ENCODE peak calls at places on chromosomes 2 and 18, in eight cellular contexts. J is A549; D is ELR; U is effector memory CD4-positive, alpha-beta T cell; O is PC-3; K is KG1; G is mucosa of gallbladder; I is T-helper 1 cell. V is an unnamed sample.

GRCh38 chr2:160791884-160792283 is 298.3 kb upstream of the RBMS1 start:
- DNase-seq in J (no peak), D (no peak), U (no peak), O (no peak), K (no peak), G (no peak), I (no peak), V (no peak)

GRCh38 chr18:79855147-79855910 is 57.6 kb downstream of the KCNG2 start:
- DNase-seq in J (no peak), D (no peak), U (no peak), O (no peak), K (no peak), G (no peak), I (no peak), V (no peak)

GRCh38 chr2:147945660-147946059 is 74.9 kb downstream of the ORC4 start:
- DNase-seq in J (no peak), D (peak), U (no peak), O (no peak), K (no peak), G (no peak), I (no peak), V (no peak)

GRCh38 chr18:61322265-61322873 is 10.9 kb upstream of the CDH20 start:
- DNase-seq in J (peak), D (peak), U (no peak), O (peak), K (peak), G (peak), I (no peak), V (peak)

GRCh38 chr2:142300517-142300916 is 169.7 kb upstream of the LRP1B start:
- DNase-seq in J (no peak), D (no peak), U (no peak), O (no peak), K (no peak), G (no peak), I (no peak), V (no peak)

GRCh38 chr2:197196737-197197136 is 113.8 kb downstream of the ANKRD44 start:
- DNase-seq in J (no peak), D (no peak), U (no peak), O (peak), K (no peak), G (no peak), I (no peak), V (no peak)

GRCh38 chr18:43267818-43268217 is 9.5 kb downstream of the SYT4 start:
- DNase-seq in J (no peak), D (no peak), U (no peak), O (no peak), K (no peak), G (no peak), I (no peak), V (no peak)

GRCh38 chr18:77062518-77063003 is 70.0 kb downstream of the MBP start:
- DNase-seq in J (no peak), D (no peak), U (peak), O (no peak), K (peak), G (no peak), I (peak), V (no peak)

GRCh38 chr2:161241894-161242293 is 66.3 kb upstream of the PSMD14 start:
- DNase-seq in J (no peak), D (no peak), U (no peak), O (no peak), K (no peak), G (no peak), I (no peak), V (no peak)

GRCh38 chr2:9138507-9139085 is 68.0 kb upstream of the ASAP2 start:
- DNase-seq in J (peak), D (peak), U (no peak), O (no peak), K (no peak), G (no peak), I (no peak), V (no peak)

GRCh38 chr2:16319425-16320245 is 346.0 kb downstream of the CYRIA start:
- DNase-seq in J (no peak), D (no peak), U (no peak), O (no peak), K (no peak), G (no peak), I (no peak), V (no peak)

GRCh38 chr2:84458436-84459027 is 548 bp downstream of the SUCLG1 start:
- DNase-seq in J (no peak), D (peak), U (peak), O (no peak), K (no peak), G (no peak), I (no peak), V (peak)

GRCh38 chr2:114128255-114128654 is 238.4 kb downstream of the ACTR3 start:
- DNase-seq in J (no peak), D (no peak), U (no peak), O (no peak), K (no peak), G (no peak), I (no peak), V (no peak)

GRCh38 chr2:189629553-189630453 is 31.5 kb upstream of the ASNSD1 start:
- DNase-seq in J (no peak), D (no peak), U (no peak), O (no peak), K (no peak), G (no peak), I (no peak), V (no peak)

GRCh38 chr2:111671426-111672150 is 212.4 kb downstream of the ANAPC1 start:
- DNase-seq in J (no peak), D (no peak), U (no peak), O (no peak), K (peak), G (peak), I (no peak), V (no peak)

GRCh38 chr18:59446012-59446411 is 86.9 kb upstream of the LMAN1 start:
- DNase-seq in J (no peak), D (no peak), U (no peak), O (no peak), K (no peak), G (no peak), I (no peak), V (no peak)

V was measured in putamen.